ENCODE peak calls at places on chromosomes 11 and 22, in six cellular contexts. T is mesothelial cell of epicardium, K is left ventricle myocardium inferior, E is fibroblast of lung, L is mammary epithelial cell, I is dorsolateral prefrontal cortex. G is an unnamed sample.

GRCh38 chr11:11481371-11481770 is 128.3 kb upstream of the CSNK2A3 start:
- DNase-seq in T (no peak), K (peak; percentile 29), E (no peak), L (no peak), I (no peak), G (no peak)

GRCh38 chr11:125271436-125272064 is 107.0 kb downstream of the PKNOX2 start:
- DNase-seq in T (no peak), K (no peak), E (no peak), L (no peak), I (no peak), G (no peak)

GRCh38 chr22:19497245-19497644 is 17.5 kb downstream of the CDC45 start:
- DNase-seq in T (no peak), K (no peak), E (peak; percentile 93), L (peak; percentile 76), I (no peak), G (no peak)

GRCh38 chr11:1649021-1649420 is 19.4 kb downstream of the KRTAP5-5 start:
- DNase-seq in T (no peak), K (no peak), E (no peak), L (no peak), I (no peak), G (no peak)

GRCh38 chr22:37498289-37498909 is 12.2 kb upstream of the MFNG start:
- DNase-seq in T (no peak), K (no peak), E (no peak), L (no peak), I (no peak), G (no peak)

GRCh38 chr11:35804446-35805040 is 139.3 kb upstream of the LDLRAD3 start:
- DNase-seq in T (no peak), K (no peak), E (no peak), L (no peak), I (no peak), G (no peak)

GRCh38 chr11:5556596-5557188 is 8.4 kb upstream of the OR52H1 start:
- DNase-seq in T (no peak), K (no peak), E (no peak), L (no peak), I (no peak), G (no peak)

GRCh38 chr22:25120093-25120561 is 79.5 kb upstream of the CRYBB3 start:
- DNase-seq in T (no peak), K (no peak), E (no peak), L (peak; percentile 76), I (no peak), G (no peak)

GRCh38 chr11:33452806-33453205 is 195.6 kb downstream of the HIPK3 start:
- DNase-seq in T (no peak), K (no peak), E (peak; percentile 96), L (peak; percentile 70), I (no peak), G (no peak)

GRCh38 chr11:130166457-130166784 is 6.8 kb downstream of the ST14 start:
- DNase-seq in T (no peak), K (no peak), E (peak; percentile 97), L (peak; percentile 99), I (no peak), G (no peak)

GRCh38 chr22:26711205-26711958 is 54.0 kb downstream of the MIAT start:
- DNase-seq in T (no peak), K (no peak), E (no peak), L (no peak), I (no peak), G (no peak)

GRCh38 chr11:61609000-61609969 is 28.4 kb upstream of the SYT7 start:
- DNase-seq in T (no peak), K (no peak), E (no peak), L (no peak), I (no peak), G (no peak)

GRCh38 chr11:75100314-75100713 is 3.6 kb upstream of the OR2AT4 start:
- DNase-seq in T (no peak), K (no peak), E (peak; percentile 41), L (peak; percentile 74), I (no peak), G (no peak)

GRCh38 chr11:102727890-102728289 is 3.1 kb upstream of the MMP8 start:
- DNase-seq in T (no peak), K (no peak), E (peak; percentile 80), L (peak; percentile 64), I (no peak), G (no peak)

GRCh38 chr11:126194121-126194543 is 17.3 kb downstream of the RPUSD4 start:
- DNase-seq in T (no peak), K (no peak), E (peak; percentile 25), L (peak; percentile 16), I (no peak), G (no peak)

GRCh38 chr11:75233688-75234295 is 6.8 kb upstream of the TPBGL start:
- DNase-seq in T (no peak), K (no peak), E (peak; percentile 55), L (peak; percentile 37), I (no peak), G (no peak)

GRCh38 chr22:37472418-37473006 is 13.7 kb downstream of the MFNG start:
- DNase-seq in T (no peak), K (no peak), E (no peak), L (no peak), I (no peak), G (no peak)

GRCh38 chr11:6657346-6657745 is 1.7 kb upstream of the DCHS1 start:
- DNase-seq in T (no peak), K (no peak), E (no peak), L (no peak), I (no peak), G (no peak)

GRCh38 chr11:122367809-122368231 is 251.8 kb upstream of the BLID start:
- DNase-seq in T (no peak), K (no peak), E (peak; percentile 83), L (peak; percentile 20), I (no peak), G (no peak)

GRCh38 chr22:42509548-42509947 is 10.0 kb downstream of the RRP7A start:
- DNase-seq in T (no peak), K (no peak), E (no peak), L (no peak), I (no peak), G (no peak)

GRCh38 chr11:76765863-76766350 is 17.2 kb upstream of the TSKU start:
- DNase-seq in T (no peak), K (no peak), E (peak; percentile 24), L (no peak), I (no peak), G (no peak)

GRCh38 chr11:67596753-67597300 is 9.9 kb upstream of the NDUFV1 start:
- DNase-seq in T (no peak), K (no peak), E (no peak), L (no peak), I (no peak), G (no peak)

GRCh38 chr11:67601098-67601497 is 5.6 kb upstream of the NDUFV1 start:
- DNase-seq in T (no peak), K (no peak), E (no peak), L (no peak), I (no peak), G (no peak)

GRCh38 chr11:67599149-67599548 is 7.6 kb upstream of the NDUFV1 start:
- DNase-seq in T (no peak), K (no peak), E (no peak), L (no peak), I (no peak), G (no peak)

GRCh38 chr11:67604815-67605214 is 1.9 kb upstream of the NDUFV1 start:
- DNase-seq in T (no peak), K (no peak), E (no peak), L (no peak), I (no peak), G (no peak)

DNA sequence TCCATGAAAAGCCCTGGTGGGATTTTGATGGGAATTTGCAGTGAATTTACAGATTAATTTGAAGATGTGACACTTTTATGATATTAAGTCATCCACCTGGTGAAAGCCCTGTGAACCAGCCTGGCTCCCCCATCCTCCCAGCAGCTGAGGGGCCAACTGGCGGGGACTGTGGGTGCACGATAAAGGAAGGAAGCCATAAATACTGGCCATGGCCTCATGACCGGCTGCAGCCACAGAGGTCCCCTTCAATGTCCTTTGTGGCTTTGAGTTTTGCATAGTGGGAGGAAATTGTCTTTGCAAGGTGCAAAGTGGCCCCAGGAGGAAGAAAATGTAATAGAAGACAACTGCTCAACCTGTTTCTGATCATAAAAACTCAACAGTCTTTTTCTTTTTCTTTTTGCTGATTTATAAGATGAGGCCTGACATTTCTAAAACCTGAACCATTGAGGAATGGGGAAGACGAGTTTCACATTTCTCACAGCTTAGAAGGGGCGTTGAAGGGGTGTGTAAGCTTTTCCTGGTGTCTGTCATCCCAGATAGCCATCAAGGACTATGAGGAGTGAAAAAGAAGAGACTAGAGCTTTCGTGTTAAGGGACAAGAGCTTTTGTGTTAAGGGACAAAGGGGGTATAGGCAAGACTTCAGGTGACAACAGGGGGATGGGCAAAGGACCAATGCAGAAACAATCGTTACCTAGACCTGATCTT is 6.3 kb upstream of the NDUFV1 start:
- DNase-seq in T (no peak), K (no peak), E (no peak), L (no peak), I (no peak), G (no peak)
- TF ChIP-seq CTCF in T (no peak), K (no peak), E (no peak), L (no peak), I (no peak), G (no peak)

DNA sequence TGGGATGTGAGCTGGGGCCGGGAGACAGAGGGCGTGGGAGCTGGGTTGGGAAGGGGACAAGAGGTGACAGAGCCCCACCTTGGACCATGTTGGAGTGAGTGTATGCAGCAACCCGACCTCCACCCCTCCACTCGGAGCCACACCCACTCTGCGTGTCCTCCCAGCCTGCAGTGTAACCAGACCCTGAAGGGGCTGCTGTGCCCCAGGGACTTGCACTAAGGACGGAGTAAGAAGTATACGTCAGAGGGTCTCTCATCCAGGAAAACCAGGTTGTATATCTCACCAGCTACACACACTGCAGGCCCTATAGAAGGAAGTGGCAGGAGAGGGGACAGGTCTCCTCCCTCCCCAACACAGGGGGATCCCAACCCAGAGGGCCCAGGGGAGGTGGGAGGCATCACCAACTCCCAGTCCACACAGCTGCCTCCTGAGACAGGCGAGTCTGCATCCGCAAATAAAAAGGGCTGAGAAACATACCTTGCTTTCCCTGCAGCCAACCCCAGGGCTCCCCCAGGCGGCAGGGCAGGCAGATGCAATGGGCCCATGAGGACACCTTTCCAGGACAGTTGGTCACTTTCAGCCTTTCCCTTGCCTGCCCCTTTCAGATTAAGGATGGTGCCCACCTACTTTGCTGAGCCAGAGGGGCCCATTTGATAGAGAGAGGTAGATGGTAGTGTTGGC is 180.2 kb downstream of the BRD1 start:
- DNase-seq in T (no peak), K (no peak), E (no peak), L (no peak), I (no peak), G (no peak)
- TF ChIP-seq CTCF in T (no peak), K (no peak), E (no peak), L (peak; percentile 4), I (no peak), G (no peak)

GRCh38 chr11:94563176-94563847 is 3.9 kb upstream of the PIWIL4 start:
- DNase-seq in T (no peak), K (no peak), E (peak; percentile 77), L (peak; percentile 67), I (no peak), G (no peak)
- TF ChIP-seq CTCF in T (no peak), K (peak; percentile 51), E (peak; percentile 30), L (peak; percentile 56), I (no peak), G (peak; percentile 55)

DNA sequence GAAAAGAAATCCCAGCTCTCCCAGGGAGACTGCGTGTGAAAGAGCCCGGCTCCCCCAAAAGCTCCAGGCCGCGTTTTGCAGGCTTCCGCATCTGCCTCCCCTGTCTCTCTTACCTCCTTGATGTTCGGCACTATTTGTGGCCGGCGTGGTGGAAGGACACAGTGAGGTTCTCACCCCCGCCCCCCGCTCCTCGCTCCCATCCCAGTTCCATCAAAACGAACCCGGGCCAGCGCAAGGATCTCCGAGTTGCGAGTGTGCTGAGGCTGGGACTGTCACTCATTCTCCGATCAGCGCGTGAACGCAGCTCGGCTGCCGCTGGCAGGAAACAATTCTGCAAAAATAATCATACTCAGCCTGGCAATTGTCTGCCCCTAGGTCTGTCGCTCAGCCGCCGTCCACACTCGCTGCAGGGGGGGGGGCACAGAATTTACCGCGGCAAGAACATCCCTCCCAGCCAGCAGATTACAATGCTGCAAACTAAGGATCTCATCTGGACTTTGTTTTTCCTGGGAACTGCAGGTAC is at the start of gene NCAM1:
- DNase-seq in T (peak; percentile 82), K (peak; percentile 85), E (peak; percentile 84), L (peak; percentile 61), I (peak; percentile 96), G (no peak)
- TF ChIP-seq CTCF in T (no peak), K (no peak), E (no peak), L (no peak), I (no peak), G (no peak)

G was measured in osteocyte.